ENCODE peak calls at places on chromosomes 11 and 22, in seven cellular contexts. B is uterus; L is SJSA1; C is cardiac muscle cell; E is tibial nerve; O is heart right ventricle; D is CD8-positive, alpha-beta T cell. N is an unnamed sample.

GRCh38 chr11:104573431-104573830 is 324.8 kb downstream of the CASP12 start:
- DNase-seq in E (no peak), B (no peak), O (no peak), L (peak; percentile 1), C (no peak), D (no peak), N (no peak)

GRCh38 chr22:27561301-27561820 is 240.2 kb downstream of the MN1 start:
- DNase-seq in O (no peak), D (no peak), B (no peak), C (no peak), L (no peak), E (no peak), N (no peak)

GRCh38 chr11:76086713-76087635 is 119.3 kb downstream of the WNT11 start:
- DNase-seq in O (no peak), B (no peak), L (peak; percentile 6), E (no peak), D (no peak), C (no peak), N (no peak)

GRCh38 chr11:114098927-114099326 is 39.4 kb downstream of the ZBTB16 start:
- DNase-seq in L (no peak), B (no peak), E (no peak), C (no peak), D (no peak), O (no peak), N (no peak)

GRCh38 chr22:26401726-26402125 is 27.3 kb upstream of the ASPHD2 start:
- DNase-seq in D (no peak), C (no peak), O (no peak), E (no peak), L (no peak), B (no peak), N (no peak)

GRCh38 chr22:23070418-23071162 is at the start of gene GNAZ:
- DNase-seq in E (no peak), L (peak; percentile 29), O (no peak), B (peak; percentile 19), D (no peak), C (peak; percentile 30), N (peak; percentile 48)

GRCh38 chr11:66368484-66368883 is 3.1 kb downstream of the SLC29A2 start:
- DNase-seq in E (no peak), L (no peak), O (no peak), C (no peak), D (no peak), B (no peak), N (no peak)

GRCh38 chr11:128334311-128335044 is 252.9 kb downstream of the ETS1 start:
- DNase-seq in B (peak; percentile 63), D (no peak), L (peak; percentile 77), C (no peak), E (no peak), O (peak; percentile 85), N (no peak)

GRCh38 chr11:7520011-7520942 is 6.5 kb downstream of the PPFIBP2 start:
- DNase-seq in D (no peak), E (no peak), C (no peak), L (no peak), O (no peak), B (no peak), N (no peak)

DNA sequence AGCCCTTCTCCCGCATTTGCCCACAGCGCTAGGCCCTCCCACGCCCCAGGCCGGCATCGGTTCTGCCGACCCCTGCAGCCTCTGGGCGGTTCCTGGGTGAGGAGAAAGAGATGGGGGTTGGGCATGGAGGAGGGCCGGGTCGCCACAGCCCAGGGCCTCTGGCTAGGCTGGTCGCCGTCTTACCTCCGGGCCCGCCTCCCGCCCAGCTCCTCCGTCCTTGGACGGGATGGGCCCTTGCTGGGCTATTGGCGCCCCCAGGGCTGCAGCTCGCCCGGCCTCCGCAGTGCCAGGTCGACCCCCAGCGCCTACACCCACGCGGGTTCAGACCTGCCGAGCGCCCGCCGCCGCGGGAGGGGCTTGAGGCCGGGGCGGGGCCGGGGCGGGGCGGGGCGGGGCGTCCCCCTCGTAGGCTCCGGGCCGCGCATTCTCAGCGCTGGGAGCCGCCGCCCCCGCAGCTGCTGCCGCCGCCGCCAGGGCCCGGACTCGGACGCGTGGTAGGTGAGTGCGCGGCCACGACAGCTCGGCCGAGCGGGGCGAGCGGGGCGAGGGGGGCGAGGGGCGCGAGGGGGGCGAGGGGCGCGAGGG is at the start of gene CD151:
- DNase-seq in C (peak; percentile 79), B (no peak), E (no peak), D (peak; percentile 50), O (no peak), L (no peak), N (peak; percentile 65)
- H3K27ac ChIP-seq in C (peak within 1 kb of the TSS; percentile 67), B (peak within 1 kb of the TSS; percentile 82), E (peak within 1 kb of the TSS; percentile 93), D (no peak within 1 kb of the TSS), O (peak within 1 kb of the TSS; percentile 97), L (peak within 1 kb of the TSS; percentile 57), N (peak within 1 kb of the TSS; percentile 96)

GRCh38 chr11:8733847-8734246 is 51.3 kb downstream of the RPL27A start:
- DNase-seq in B (no peak), L (no peak), E (no peak), O (no peak), D (no peak), C (no peak), N (no peak)
- H3K27ac ChIP-seq in B (peak overlapping the region; percentile 99), L (no peak overlapping the region), E (peak overlapping the region; percentile 76), O (peak overlapping the region; percentile 69), D (no peak overlapping the region), C (no peak overlapping the region), N (no peak overlapping the region)

DNA sequence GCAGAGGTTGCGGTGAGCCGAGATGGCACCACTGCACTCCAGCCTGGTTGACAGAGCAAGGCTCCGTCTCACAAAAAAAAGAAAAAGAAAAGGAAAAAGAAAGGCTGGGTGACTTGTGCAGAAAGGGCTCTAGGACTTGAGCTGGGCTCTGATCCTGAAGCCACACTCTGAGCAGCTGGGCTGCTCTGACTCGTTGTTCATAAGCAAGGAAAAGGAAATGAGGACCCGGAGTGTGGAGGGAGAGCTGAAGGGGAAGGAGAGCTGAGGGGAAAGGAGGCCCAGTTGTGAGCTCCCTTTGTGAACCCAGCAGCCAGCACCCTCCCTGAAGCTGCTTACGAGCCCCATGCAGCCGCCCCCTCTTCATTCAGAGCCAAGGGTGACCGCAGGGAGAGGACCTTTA is 12.4 kb upstream of the SH3BP1 start:
- DNase-seq in L (no peak), C (no peak), B (no peak), D (no peak), E (no peak), O (no peak), N (no peak)
- H3K27ac ChIP-seq in L (no peak overlapping the region), C (no peak overlapping the region), B (peak overlapping the region; percentile 79), D (peak overlapping the region; percentile 43), E (peak overlapping the region; percentile 77), O (peak overlapping the region; percentile 70), N (no peak overlapping the region)

GRCh38 chr11:126146454-126147192 is 64.8 kb downstream of the RPUSD4 start:
- DNase-seq in D (no peak), B (no peak), C (no peak), O (no peak), L (no peak), E (no peak), N (peak; percentile 69)
- H3K27ac ChIP-seq in D (no peak overlapping the region), B (peak overlapping the region; percentile 40), C (no peak overlapping the region), O (no peak overlapping the region), L (no peak overlapping the region), E (peak overlapping the region; percentile 72), N (peak overlapping the region; percentile 88)

GRCh38 chr11:60942207-60942606 is 9.8 kb downstream of the SLC15A3 start:
- DNase-seq in D (no peak), B (no peak), O (no peak), C (no peak), E (no peak), L (no peak), N (no peak)
- H3K27ac ChIP-seq in D (no peak overlapping the region), B (no peak overlapping the region), O (no peak overlapping the region), C (no peak overlapping the region), E (no peak overlapping the region), L (no peak overlapping the region), N (no peak overlapping the region)

GRCh38 chr11:12386309-12386708 is 8.9 kb downstream of the PARVA start:
- DNase-seq in L (no peak), D (no peak), C (no peak), E (no peak), O (no peak), B (no peak), N (no peak)

GRCh38 chr11:12386745-12387144 is 9.4 kb downstream of the PARVA start:
- DNase-seq in L (no peak), D (no peak), B (peak; percentile 81), O (no peak), E (no peak), C (no peak), N (no peak)

GRCh38 chr11:12388939-12389670 is 11.7 kb downstream of the PARVA start:
- DNase-seq in C (no peak), E (no peak), L (no peak), O (no peak), D (no peak), B (no peak), N (no peak)

GRCh38 chr11:12389676-12390075 is 12.3 kb downstream of the PARVA start:
- DNase-seq in L (no peak), D (no peak), E (no peak), O (no peak), C (no peak), B (no peak), N (no peak)

DNA sequence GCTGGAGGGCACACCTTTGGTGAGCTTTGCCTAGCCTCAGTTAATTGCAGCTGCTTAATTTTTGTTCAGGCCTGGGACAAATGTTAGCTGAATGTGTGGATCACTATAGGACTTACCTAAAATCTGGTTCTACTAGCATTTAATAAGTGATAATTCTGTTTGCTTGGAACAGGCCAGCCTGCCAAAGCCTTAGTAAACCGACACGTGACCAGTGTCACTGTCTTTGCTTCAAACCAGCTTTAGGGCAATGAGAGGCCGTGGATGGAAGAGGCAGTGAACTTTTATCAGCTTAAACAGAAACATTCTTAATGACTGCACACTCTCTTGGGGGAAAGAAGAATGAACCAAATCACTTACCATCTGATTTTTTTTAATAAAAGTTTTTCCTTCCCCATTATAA is 10.8 kb downstream of the PARVA start:
- DNase-seq in E (no peak), O (no peak), L (no peak), D (no peak), B (no peak), C (no peak), N (no peak)
- H3K27ac ChIP-seq in E (peak overlapping the region; percentile 70), O (peak overlapping the region; percentile 14), L (no peak overlapping the region), D (no peak overlapping the region), B (peak overlapping the region; percentile 96), C (no peak overlapping the region), N (no peak overlapping the region)